ENCODE peak calls at places on chromosomes 11 and 22, in ten cellular contexts. One of them, this sample, is unnamed.

GRCh38 chr22:44697423-44698179 is 4.4 kb upstream of the PRR5 start:
- DNase-seq in transverse colon: peak
- DNase-seq in stomach: peak
- DNase-seq in prostate gland: peak
- DNase-seq in suprapubic skin: peak
- DNase-seq in esophagus squamous epithelium: no peak
- DNase-seq in IMR-90: peak
- DNase-seq in HCT116: peak
- DNase-seq in heart left ventricle: peak
- DNase-seq in K562: peak
- DNase-seq in this sample: no peak

GRCh38 chr22:38317237-38317994 is at the start of gene CSNK1E:
- DNase-seq in stomach: peak
- DNase-seq in K562: peak
- DNase-seq in IMR-90: peak
- DNase-seq in heart left ventricle: peak
- DNase-seq in esophagus squamous epithelium: no peak
- DNase-seq in HCT116: no peak
- DNase-seq in transverse colon: peak
- DNase-seq in suprapubic skin: peak
- DNase-seq in prostate gland: peak
- DNase-seq in this sample: no peak

GRCh38 chr22:19422440-19423301 is 8.9 kb downstream of the HIRA start:
- DNase-seq in K562: no peak
- DNase-seq in suprapubic skin: no peak
- DNase-seq in transverse colon: no peak
- DNase-seq in esophagus squamous epithelium: no peak
- DNase-seq in HCT116: no peak
- DNase-seq in prostate gland: no peak
- DNase-seq in IMR-90: no peak
- DNase-seq in heart left ventricle: no peak
- DNase-seq in stomach: no peak
- DNase-seq in this sample: no peak

GRCh38 chr11:132332521-132332920 is 962.1 kb downstream of the NTM start:
- DNase-seq in esophagus squamous epithelium: no peak
- DNase-seq in prostate gland: no peak
- DNase-seq in transverse colon: no peak
- DNase-seq in HCT116: no peak
- DNase-seq in stomach: no peak
- DNase-seq in K562: no peak
- DNase-seq in heart left ventricle: no peak
- DNase-seq in suprapubic skin: no peak
- DNase-seq in IMR-90: no peak
- DNase-seq in this sample: no peak

GRCh38 chr11:23423656-23424055 is 563.4 kb upstream of the CCDC179 start:
- DNase-seq in heart left ventricle: no peak
- DNase-seq in esophagus squamous epithelium: no peak
- DNase-seq in IMR-90: no peak
- DNase-seq in transverse colon: no peak
- DNase-seq in K562: no peak
- DNase-seq in suprapubic skin: no peak
- DNase-seq in HCT116: no peak
- DNase-seq in prostate gland: no peak
- DNase-seq in stomach: no peak
- DNase-seq in this sample: no peak

GRCh38 chr11:86174101-86175046 is 70.2 kb upstream of the EED start:
- DNase-seq in prostate gland: no peak
- DNase-seq in stomach: peak
- DNase-seq in suprapubic skin: peak
- DNase-seq in K562: peak
- DNase-seq in heart left ventricle: peak
- DNase-seq in IMR-90: peak
- DNase-seq in HCT116: no peak
- DNase-seq in transverse colon: no peak
- DNase-seq in esophagus squamous epithelium: peak
- DNase-seq in this sample: peak

GRCh38 chr11:72583177-72583553 is 91.1 kb downstream of the PDE2A start:
- DNase-seq in heart left ventricle: no peak
- DNase-seq in prostate gland: no peak
- DNase-seq in transverse colon: no peak
- DNase-seq in HCT116: no peak
- DNase-seq in stomach: no peak
- DNase-seq in IMR-90: no peak
- DNase-seq in suprapubic skin: peak
- DNase-seq in esophagus squamous epithelium: no peak
- DNase-seq in K562: no peak
- DNase-seq in this sample: no peak

GRCh38 chr22:45242778-45243191 is 2.1 kb upstream of the KIAA0930 start:
- DNase-seq in esophagus squamous epithelium: no peak
- DNase-seq in IMR-90: no peak
- DNase-seq in transverse colon: peak
- DNase-seq in stomach: peak
- DNase-seq in heart left ventricle: peak
- DNase-seq in HCT116: no peak
- DNase-seq in K562: no peak
- DNase-seq in suprapubic skin: no peak
- DNase-seq in prostate gland: peak
- DNase-seq in this sample: no peak

GRCh38 chr11:17927041-17927440 is 85.8 kb downstream of the SERGEF start:
- DNase-seq in HCT116: no peak
- DNase-seq in stomach: no peak
- DNase-seq in suprapubic skin: no peak
- DNase-seq in prostate gland: no peak
- DNase-seq in heart left ventricle: no peak
- DNase-seq in K562: no peak
- DNase-seq in esophagus squamous epithelium: no peak
- DNase-seq in transverse colon: no peak
- DNase-seq in IMR-90: no peak
- DNase-seq in this sample: peak

GRCh38 chr11:67440229-67441081 is 2.8 kb downstream of the CORO1B start:
- DNase-seq in prostate gland: no peak
- DNase-seq in transverse colon: no peak
- DNase-seq in esophagus squamous epithelium: no peak
- DNase-seq in stomach: no peak
- DNase-seq in IMR-90: no peak
- DNase-seq in heart left ventricle: no peak
- DNase-seq in K562: no peak
- DNase-seq in HCT116: no peak
- DNase-seq in suprapubic skin: no peak
- DNase-seq in this sample: no peak

GRCh38 chr11:67437082-67437821 is at the start of gene PTPRCAP:
- DNase-seq in suprapubic skin: no peak
- DNase-seq in IMR-90: no peak
- DNase-seq in stomach: peak
- DNase-seq in K562: peak
- DNase-seq in heart left ventricle: peak
- DNase-seq in transverse colon: peak
- DNase-seq in HCT116: no peak
- DNase-seq in esophagus squamous epithelium: no peak
- DNase-seq in prostate gland: no peak
- DNase-seq in this sample: no peak

GRCh38 chr11:67436459-67437081 is 912 bp downstream of the PTPRCAP start:
- DNase-seq in K562: peak
- DNase-seq in esophagus squamous epithelium: no peak
- DNase-seq in transverse colon: peak
- DNase-seq in stomach: peak
- DNase-seq in prostate gland: no peak
- DNase-seq in IMR-90: no peak
- DNase-seq in suprapubic skin: no peak
- DNase-seq in heart left ventricle: no peak
- DNase-seq in HCT116: no peak
- DNase-seq in this sample: no peak

GRCh38 chr11:67439321-67440228 is 2.1 kb upstream of the PTPRCAP start:
- DNase-seq in suprapubic skin: no peak
- DNase-seq in transverse colon: peak
- DNase-seq in IMR-90: no peak
- DNase-seq in K562: no peak
- DNase-seq in HCT116: no peak
- DNase-seq in stomach: peak
- DNase-seq in heart left ventricle: peak
- DNase-seq in esophagus squamous epithelium: no peak
- DNase-seq in prostate gland: no peak
- DNase-seq in this sample: no peak

GRCh38 chr11:67438121-67438902 is 830 bp upstream of the PTPRCAP start:
- DNase-seq in stomach: peak
- DNase-seq in transverse colon: peak
- DNase-seq in suprapubic skin: no peak
- DNase-seq in K562: peak
- DNase-seq in HCT116: no peak
- DNase-seq in prostate gland: no peak
- DNase-seq in esophagus squamous epithelium: no peak
- DNase-seq in IMR-90: no peak
- DNase-seq in heart left ventricle: peak
- DNase-seq in this sample: no peak
- TF ChIP-seq POLR2A in stomach: no peak
- TF ChIP-seq POLR2A in transverse colon: peak
- TF ChIP-seq POLR2A in suprapubic skin: no peak
- TF ChIP-seq POLR2A in K562: peak
- TF ChIP-seq POLR2A in HCT116: no peak
- TF ChIP-seq POLR2A in prostate gland: no peak
- TF ChIP-seq POLR2A in esophagus squamous epithelium: peak
- TF ChIP-seq POLR2A in IMR-90: no peak
- TF ChIP-seq POLR2A in heart left ventricle: no peak
- TF ChIP-seq POLR2A in this sample: no peak

GRCh38 chr22:27747396-27748256 is 53.9 kb downstream of the MN1 start:
- DNase-seq in HCT116: no peak
- DNase-seq in esophagus squamous epithelium: no peak
- DNase-seq in K562: peak
- DNase-seq in IMR-90: no peak
- DNase-seq in heart left ventricle: no peak
- DNase-seq in suprapubic skin: peak
- DNase-seq in prostate gland: no peak
- DNase-seq in stomach: no peak
- DNase-seq in transverse colon: no peak
- DNase-seq in this sample: no peak
- H3K27ac ChIP-seq in HCT116: no peak
- H3K27ac ChIP-seq in esophagus squamous epithelium: no peak
- H3K27ac ChIP-seq in K562: no peak
- H3K27ac ChIP-seq in IMR-90: no peak
- H3K27ac ChIP-seq in heart left ventricle: no peak
- H3K27ac ChIP-seq in suprapubic skin: peak
- H3K27ac ChIP-seq in prostate gland: no peak
- H3K27ac ChIP-seq in stomach: peak
- H3K27ac ChIP-seq in transverse colon: no peak
- H3K27ac ChIP-seq in this sample: peak

DNA sequence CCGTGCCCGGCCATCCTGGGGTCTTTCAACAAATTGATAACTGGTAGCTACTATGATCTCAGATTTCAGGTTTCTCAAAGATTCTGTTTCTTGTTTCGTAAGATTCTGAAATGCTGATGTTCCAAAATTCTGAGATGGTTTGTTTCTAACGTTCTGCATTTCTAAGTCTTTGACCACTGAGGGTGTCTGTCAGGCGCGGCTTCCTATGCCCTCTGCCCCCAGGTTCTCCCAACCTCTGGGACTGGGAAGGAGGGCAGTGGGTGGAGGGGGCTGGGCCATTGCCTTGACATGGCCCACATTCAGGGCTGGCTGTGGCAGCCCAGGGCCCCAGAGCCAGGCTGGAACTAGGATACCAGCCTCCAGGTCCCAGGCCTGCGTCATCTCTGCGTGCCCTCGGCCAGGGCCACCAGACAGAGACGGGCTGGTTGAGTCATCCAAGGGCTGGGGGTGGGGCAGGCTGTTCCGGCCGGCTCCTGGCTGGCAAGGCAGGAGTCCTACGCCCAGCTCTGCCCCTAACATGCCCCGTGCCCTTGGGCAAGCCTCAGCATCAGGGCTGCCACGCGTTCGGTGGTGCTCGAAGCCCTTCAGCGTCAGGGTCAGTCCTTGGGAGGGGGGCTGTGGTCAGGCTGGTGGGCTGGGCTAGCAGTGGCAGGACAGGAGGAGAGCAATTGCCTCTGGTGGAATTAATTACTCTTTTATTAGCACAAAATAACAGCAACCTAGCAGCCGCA is 5.2 kb downstream of the TMEM134 start:
- DNase-seq in suprapubic skin: peak
- DNase-seq in stomach: peak
- DNase-seq in IMR-90: no peak
- DNase-seq in transverse colon: peak
- DNase-seq in HCT116: peak
- DNase-seq in esophagus squamous epithelium: no peak
- DNase-seq in K562: peak
- DNase-seq in heart left ventricle: peak
- DNase-seq in prostate gland: no peak
- DNase-seq in this sample: no peak
- TF ChIP-seq POLR2A in suprapubic skin: no peak
- TF ChIP-seq POLR2A in stomach: no peak
- TF ChIP-seq POLR2A in IMR-90: no peak
- TF ChIP-seq POLR2A in transverse colon: peak
- TF ChIP-seq POLR2A in HCT116: no peak
- TF ChIP-seq POLR2A in esophagus squamous epithelium: no peak
- TF ChIP-seq POLR2A in K562: peak
- TF ChIP-seq POLR2A in heart left ventricle: no peak
- TF ChIP-seq POLR2A in prostate gland: no peak
- TF ChIP-seq POLR2A in this sample: no peak

GRCh38 chr11:3121931-3122774 is 43.0 kb downstream of the OSBPL5 start:
- DNase-seq in heart left ventricle: peak
- DNase-seq in IMR-90: no peak
- DNase-seq in stomach: peak
- DNase-seq in K562: no peak
- DNase-seq in transverse colon: peak
- DNase-seq in suprapubic skin: peak
- DNase-seq in prostate gland: no peak
- DNase-seq in esophagus squamous epithelium: no peak
- DNase-seq in HCT116: no peak
- DNase-seq in this sample: no peak

GRCh38 chr11:3124821-3125220 is 40.3 kb downstream of the OSBPL5 start:
- DNase-seq in esophagus squamous epithelium: no peak
- DNase-seq in IMR-90: no peak
- DNase-seq in HCT116: no peak
- DNase-seq in prostate gland: no peak
- DNase-seq in suprapubic skin: no peak
- DNase-seq in K562: no peak
- DNase-seq in heart left ventricle: peak
- DNase-seq in stomach: no peak
- DNase-seq in transverse colon: no peak
- DNase-seq in this sample: no peak

GRCh38 chr11:3123761-3124733 is 41.1 kb downstream of the OSBPL5 start:
- DNase-seq in heart left ventricle: peak
- DNase-seq in transverse colon: peak
- DNase-seq in stomach: peak
- DNase-seq in suprapubic skin: peak
- DNase-seq in esophagus squamous epithelium: no peak
- DNase-seq in IMR-90: peak
- DNase-seq in prostate gland: peak
- DNase-seq in HCT116: peak
- DNase-seq in K562: no peak
- DNase-seq in this sample: peak

GRCh38 chr11:3122775-3123201 is 42.3 kb downstream of the OSBPL5 start:
- DNase-seq in transverse colon: no peak
- DNase-seq in IMR-90: no peak
- DNase-seq in HCT116: no peak
- DNase-seq in stomach: no peak
- DNase-seq in heart left ventricle: peak
- DNase-seq in suprapubic skin: peak
- DNase-seq in K562: no peak
- DNase-seq in esophagus squamous epithelium: no peak
- DNase-seq in prostate gland: no peak
- DNase-seq in this sample: no peak

DNA sequence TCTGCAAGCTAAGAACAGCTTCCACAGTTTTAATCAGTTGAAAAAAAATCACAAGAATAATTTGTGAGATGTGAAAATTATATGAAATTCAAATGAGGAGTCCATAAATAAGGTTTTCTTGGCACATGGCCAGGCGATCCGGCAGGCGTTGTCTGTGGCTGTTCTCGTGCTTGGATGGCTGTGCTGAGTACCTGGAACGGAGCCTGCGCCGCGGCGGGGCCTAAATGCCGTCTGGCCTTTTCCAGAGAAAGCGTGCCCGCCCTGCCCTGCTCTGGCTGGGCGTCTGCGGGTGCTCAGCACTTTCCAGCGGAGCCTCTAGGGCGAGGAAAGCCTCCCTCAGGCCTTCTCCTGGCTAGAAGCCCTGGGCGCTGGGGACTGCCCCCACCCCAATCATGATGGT is 41.8 kb downstream of the OSBPL5 start:
- DNase-seq in prostate gland: peak
- DNase-seq in stomach: no peak
- DNase-seq in esophagus squamous epithelium: no peak
- DNase-seq in suprapubic skin: peak
- DNase-seq in heart left ventricle: peak
- DNase-seq in IMR-90: no peak
- DNase-seq in transverse colon: peak
- DNase-seq in K562: no peak
- DNase-seq in HCT116: no peak
- DNase-seq in this sample: no peak
- H3K27ac ChIP-seq in prostate gland: peak
- H3K27ac ChIP-seq in stomach: peak
- H3K27ac ChIP-seq in esophagus squamous epithelium: peak
- H3K27ac ChIP-seq in suprapubic skin: peak
- H3K27ac ChIP-seq in heart left ventricle: peak
- H3K27ac ChIP-seq in IMR-90: no peak
- H3K27ac ChIP-seq in transverse colon: peak
- H3K27ac ChIP-seq in K562: no peak
- H3K27ac ChIP-seq in HCT116: peak
- H3K27ac ChIP-seq in this sample: peak

This sample was measured in esophagus muscularis mucosa.